ENCODE peak calls at places on chromosomes 13 and 19, in nine cellular contexts. G is HepG2, R is choroid plexus epithelial cell, L is neural progenitor cell, U is osteoblast, Z is HFF-Myc, B is pancreas, O is upper lobe of left lung, Y is foreskin fibroblast. X is an unnamed sample.
A peak's percentile ranks its signal among the peaks of the same experiment; 100 is the strongest.

GRCh38 chr19:29672933-29673336 is 7.7 kb downstream of the PLEKHF1 start:
- DNase-seq in G (no peak), R (no peak), L (no peak), U (peak; percentile 42), Z (no peak), B (no peak), O (no peak), Y (no peak), X (no peak)

GRCh38 chr19:11151181-11151580 is 4.4 kb downstream of the SPC24 start:
- DNase-seq in G (no peak), R (peak; percentile 90), L (no peak), U (peak; percentile 70), Z (no peak), B (no peak), O (no peak), Y (no peak), X (no peak)

GRCh38 chr19:18274776-18275356 is 614 bp upstream of the IQCN start:
- DNase-seq in G (peak; percentile 82), R (peak; percentile 85), L (no peak), U (peak; percentile 98), Z (no peak), B (peak; percentile 94), O (peak; percentile 85), Y (peak; percentile 96), X (peak; percentile 34)

GRCh38 chr19:53808710-53809125 is 15.4 kb downstream of the NLRP12 start:
- DNase-seq in G (peak; percentile 68), R (peak; percentile 71), L (peak; percentile 68), U (peak; percentile 83), Z (peak; percentile 21), B (no peak), O (no peak), Y (peak; percentile 70), X (peak; percentile 14)

GRCh38 chr13:79829880-79830279 is 348.9 kb downstream of the NDFIP2 start:
- DNase-seq in G (no peak), R (no peak), L (no peak), U (no peak), Z (no peak), B (no peak), O (no peak), Y (no peak), X (no peak)

GRCh38 chr13:32255744-32256120 is 59.4 kb downstream of the ZAR1L start:
- DNase-seq in G (peak; percentile 97), R (peak; percentile 67), L (no peak), U (no peak), Z (no peak), B (no peak), O (no peak), Y (peak; percentile 25), X (no peak)

GRCh38 chr13:72163671-72164070 is 296.7 kb upstream of the DACH1 start:
- DNase-seq in G (no peak), R (no peak), L (peak; percentile 18), U (no peak), Z (no peak), B (no peak), O (no peak), Y (no peak), X (no peak)

GRCh38 chr13:44306401-44307192 is 67.0 kb upstream of the SERP2 start:
- DNase-seq in G (no peak), R (peak; percentile 89), L (peak; percentile 52), U (peak; percentile 76), Z (peak; percentile 83), B (no peak), O (peak; percentile 62), Y (peak; percentile 96), X (peak; percentile 25)

GRCh38 chr19:32828643-32829344 is 40.8 kb downstream of the SLC7A9 start:
- DNase-seq in G (no peak), R (no peak), L (no peak), U (peak; percentile 66), Z (no peak), B (no peak), O (no peak), Y (no peak), X (no peak)

GRCh38 chr19:4889034-4889825 is 13.5 kb downstream of the ARRDC5 start:
- DNase-seq in G (no peak), R (peak; percentile 47), L (no peak), U (peak; percentile 89), Z (no peak), B (no peak), O (no peak), Y (peak; percentile 92), X (peak; percentile 35)

GRCh38 chr13:97165527-97166425 is 56.4 kb upstream of the MBNL2 start:
- DNase-seq in G (peak; percentile 68), R (no peak), L (no peak), U (no peak), Z (no peak), B (no peak), O (no peak), Y (no peak), X (no peak)

GRCh38 chr19:52464798-52465470 is 11.6 kb downstream of the ZNF578 start:
- DNase-seq in G (peak; percentile 24), R (no peak), L (peak; percentile 79), U (no peak), Z (no peak), B (no peak), O (no peak), Y (no peak), X (peak; percentile 82)

GRCh38 chr13:111911754-111912452 is 155.0 kb upstream of the SOX1 start:
- DNase-seq in G (no peak), R (no peak), L (no peak), U (peak; percentile 62), Z (no peak), B (no peak), O (no peak), Y (no peak), X (peak; percentile 2)

GRCh38 chr19:31356587-31357314 is 7.5 kb upstream of the TSHZ3 start:
- DNase-seq in G (no peak), R (no peak), L (peak; percentile 75), U (peak; percentile 95), Z (no peak), B (peak; percentile 56), O (peak; percentile 47), Y (no peak), X (no peak)

GRCh38 chr13:98485561-98485960 is 91.3 kb downstream of the STK24 start:
- DNase-seq in G (no peak), R (no peak), L (no peak), U (no peak), Z (no peak), B (no peak), O (no peak), Y (no peak), X (no peak)

GRCh38 chr19:7831452-7831851 is 1.4 kb downstream of the EVI5L start:
- DNase-seq in G (peak; percentile 70), R (peak; percentile 58), L (peak; percentile 79), U (peak; percentile 97), Z (no peak), B (no peak), O (no peak), Y (peak; percentile 59), X (peak; percentile 38)
- TF ChIP-seq CTCF in G (peak; percentile 74), R (peak; percentile 60), L (peak; percentile 50), U (peak; percentile 53), Z (peak; percentile 30), B (no peak), O (no peak), Y (peak; percentile 22), X (peak; percentile 48)

DNA sequence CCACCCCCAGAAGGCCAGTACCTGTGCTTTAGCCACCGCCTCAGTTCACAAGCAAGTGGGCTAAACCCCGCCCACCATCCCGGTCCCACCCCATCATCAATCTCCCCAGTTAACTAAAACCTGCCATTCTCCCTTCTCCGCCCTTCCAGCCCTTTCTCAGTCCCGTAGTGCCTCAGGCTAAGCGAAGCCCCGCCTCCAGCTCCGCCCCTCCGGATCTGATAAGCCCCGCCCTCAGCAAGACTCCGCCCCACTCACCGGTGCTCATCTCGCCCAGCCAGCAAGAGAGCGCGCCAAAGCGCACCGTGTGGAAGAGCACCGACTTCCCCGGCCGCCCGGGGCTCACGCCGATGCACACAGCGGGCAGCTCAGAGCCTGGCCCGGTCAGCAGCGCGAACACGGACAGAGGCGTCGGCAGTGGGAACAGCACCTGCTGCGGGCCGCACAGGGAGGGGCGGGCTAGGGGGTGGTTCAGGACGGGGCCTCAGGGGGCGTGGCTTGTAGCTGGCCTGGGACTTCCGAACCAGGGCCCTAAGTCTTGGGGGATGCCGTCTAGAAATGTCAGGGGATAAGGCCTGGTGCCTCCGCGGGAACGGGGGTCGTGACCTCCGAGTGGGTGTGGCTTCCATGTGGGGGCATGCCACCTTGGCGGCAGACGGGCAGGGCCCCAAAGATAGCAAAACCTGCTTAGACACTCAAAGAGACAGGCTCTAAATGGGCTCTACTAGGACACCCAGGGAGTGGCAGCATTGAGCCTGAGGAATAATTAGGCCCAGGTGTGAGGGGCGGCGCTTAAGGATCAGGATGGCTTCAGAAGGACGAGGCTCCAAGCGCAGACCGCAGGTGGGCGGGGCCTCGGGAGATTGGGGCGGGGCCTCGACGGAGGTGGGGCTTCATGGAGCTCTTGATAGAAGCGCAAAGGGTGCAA is 21.4 kb downstream of the MAP4K1 start:
- DNase-seq in G (peak; percentile 20), R (peak; percentile 14), L (peak; percentile 95), U (peak; percentile 59), Z (peak; percentile 9), B (peak; percentile 89), O (peak; percentile 71), Y (peak; percentile 32), X (peak; percentile 37)
- H3K4me3 ChIP-seq in G (no peak overlapping the region), R (no peak overlapping the region), L (peak overlapping the region; percentile 72), U (no peak overlapping the region), Z (no peak overlapping the region), B (peak overlapping the region; percentile 46), O (peak overlapping the region; percentile 23), Y (no peak overlapping the region), X (no peak overlapping the region)

DNA sequence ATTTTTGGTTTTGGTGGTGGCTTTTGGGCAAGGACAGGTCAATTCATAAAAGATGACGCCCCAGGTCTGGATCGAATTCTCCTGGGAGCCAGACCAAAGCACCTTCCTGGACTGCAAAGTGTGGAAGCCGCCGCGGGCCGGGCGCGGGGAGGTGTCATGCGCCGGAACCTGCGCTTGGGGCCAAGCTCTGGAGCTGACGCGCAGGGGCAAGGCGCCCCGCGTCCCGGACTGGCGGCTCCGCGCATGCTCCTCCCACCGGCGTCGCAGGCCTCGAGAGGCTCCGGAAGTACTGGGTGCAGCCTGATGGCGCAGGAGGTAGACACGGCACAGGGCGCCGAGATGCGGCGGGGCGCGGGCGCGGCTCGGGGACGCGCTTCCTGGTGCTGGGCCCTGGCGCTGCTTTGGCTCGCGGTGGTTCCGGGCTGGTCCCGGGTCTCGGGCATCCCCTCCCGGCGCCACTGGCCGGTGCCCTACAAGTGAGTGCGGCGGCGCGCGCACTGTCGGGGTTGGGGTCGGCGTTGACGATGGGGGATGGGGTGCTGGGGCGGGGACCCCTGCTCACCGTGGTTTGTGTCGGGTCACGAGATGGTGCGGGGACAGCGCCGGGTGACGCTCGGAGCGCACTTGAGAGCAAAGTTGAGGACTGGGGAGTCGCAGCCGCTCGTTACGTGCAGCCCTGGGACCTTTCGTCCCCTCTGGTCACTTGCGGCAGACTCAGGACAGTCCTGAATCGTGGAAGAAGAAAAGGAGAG is at the start of gene CLN5:
- DNase-seq in G (peak; percentile 86), R (peak; percentile 93), L (peak; percentile 94), U (peak; percentile 97), Z (peak; percentile 70), B (peak; percentile 95), O (peak; percentile 96), Y (peak; percentile 97), X (peak; percentile 87)
- TF ChIP-seq CTCF in G (no peak), R (no peak), L (no peak), U (no peak), Z (no peak), B (no peak), O (peak; percentile 75), Y (no peak), X (no peak)

DNA sequence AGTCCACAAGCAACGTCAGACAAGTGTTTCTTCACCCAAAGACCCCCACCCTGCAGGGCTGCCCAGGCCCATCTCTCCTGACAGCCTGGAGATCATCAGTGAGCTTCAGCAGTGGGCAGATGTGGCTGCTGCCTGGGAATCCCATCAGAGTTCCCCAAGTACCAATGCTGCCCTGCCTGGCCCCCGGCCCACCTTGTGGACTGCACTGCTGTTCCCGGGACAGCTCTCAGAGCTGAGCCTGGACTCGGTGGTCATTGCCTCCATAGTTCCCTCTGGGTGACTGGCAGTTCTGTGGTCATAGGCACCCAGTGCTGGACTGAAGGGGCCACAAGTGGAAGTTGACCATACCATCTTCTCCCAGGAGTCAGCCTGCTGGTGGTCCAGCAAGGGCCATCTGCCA is 24.5 kb upstream of the ZNF492 start:
- DNase-seq in G (no peak), R (no peak), L (no peak), U (peak; percentile 46), Z (no peak), B (no peak), O (peak; percentile 6), Y (no peak), X (no peak)
- H3K4me3 ChIP-seq in G (no peak overlapping the region), R (no peak overlapping the region), L (no peak overlapping the region), U (no peak overlapping the region), Z (no peak overlapping the region), B (no peak overlapping the region), O (no peak overlapping the region), Y (no peak overlapping the region), X (no peak overlapping the region)

X was measured in WERI-Rb-1.